ENCODE peak calls at places on chromosomes 5 and 9, in six cellular contexts. One of them, this sample, is unnamed.

GRCh38 chr9:128091144-128091543 is 23.1 kb downstream of the SLC25A25 start:
- DNase-seq in neuronal stem cell: no peak
- DNase-seq in effector memory CD4-positive, alpha-beta T cell: no peak
- DNase-seq in astrocyte: peak
- DNase-seq in small intestine: no peak
- DNase-seq in hepatocyte: peak
- DNase-seq in this sample: no peak

GRCh38 chr5:133509742-133510079 is 102.6 kb downstream of the FSTL4 start:
- DNase-seq in small intestine: no peak
- DNase-seq in effector memory CD4-positive, alpha-beta T cell: no peak
- DNase-seq in neuronal stem cell: no peak
- DNase-seq in astrocyte: no peak
- DNase-seq in hepatocyte: no peak
- DNase-seq in this sample: no peak

GRCh38 chr9:80231847-80232246 is 660.1 kb downstream of the TLE4 start:
- DNase-seq in small intestine: no peak
- DNase-seq in astrocyte: no peak
- DNase-seq in neuronal stem cell: no peak
- DNase-seq in effector memory CD4-positive, alpha-beta T cell: no peak
- DNase-seq in hepatocyte: no peak
- DNase-seq in this sample: no peak

GRCh38 chr5:148687427-148687826 is 33.1 kb upstream of the HTR4 start:
- DNase-seq in effector memory CD4-positive, alpha-beta T cell: no peak
- DNase-seq in small intestine: peak
- DNase-seq in astrocyte: no peak
- DNase-seq in neuronal stem cell: no peak
- DNase-seq in hepatocyte: peak
- DNase-seq in this sample: no peak

GRCh38 chr5:79975422-79975821 is 15.6 kb downstream of the MTX3 start:
- DNase-seq in astrocyte: peak
- DNase-seq in hepatocyte: no peak
- DNase-seq in neuronal stem cell: no peak
- DNase-seq in effector memory CD4-positive, alpha-beta T cell: no peak
- DNase-seq in small intestine: no peak
- DNase-seq in this sample: no peak

GRCh38 chr5:171628344-171628743 is 157.3 kb upstream of the SMIM23 start:
- DNase-seq in neuronal stem cell: no peak
- DNase-seq in effector memory CD4-positive, alpha-beta T cell: no peak
- DNase-seq in small intestine: no peak
- DNase-seq in astrocyte: no peak
- DNase-seq in hepatocyte: no peak
- DNase-seq in this sample: no peak

GRCh38 chr5:111127453-111128195 is 35.5 kb downstream of the WDR36 start:
- DNase-seq in effector memory CD4-positive, alpha-beta T cell: no peak
- DNase-seq in small intestine: no peak
- DNase-seq in astrocyte: no peak
- DNase-seq in hepatocyte: no peak
- DNase-seq in neuronal stem cell: no peak
- DNase-seq in this sample: no peak

GRCh38 chr5:107289030-107289714 is 381.6 kb downstream of the EFNA5 start:
- DNase-seq in astrocyte: no peak
- DNase-seq in small intestine: no peak
- DNase-seq in neuronal stem cell: no peak
- DNase-seq in hepatocyte: no peak
- DNase-seq in effector memory CD4-positive, alpha-beta T cell: no peak
- DNase-seq in this sample: no peak

GRCh38 chr9:119284587-119285337 is 84.5 kb downstream of the BRINP1 start:
- DNase-seq in effector memory CD4-positive, alpha-beta T cell: no peak
- DNase-seq in hepatocyte: no peak
- DNase-seq in neuronal stem cell: no peak
- DNase-seq in astrocyte: peak
- DNase-seq in small intestine: no peak
- DNase-seq in this sample: no peak

GRCh38 chr5:138160706-138161105 is 17.7 kb downstream of the BRD8 start:
- DNase-seq in effector memory CD4-positive, alpha-beta T cell: no peak
- DNase-seq in small intestine: no peak
- DNase-seq in neuronal stem cell: no peak
- DNase-seq in hepatocyte: no peak
- DNase-seq in astrocyte: no peak
- DNase-seq in this sample: no peak

GRCh38 chr9:127121628-127122175 is 733 bp downstream of the ANGPTL2 start:
- DNase-seq in effector memory CD4-positive, alpha-beta T cell: no peak
- DNase-seq in astrocyte: peak
- DNase-seq in neuronal stem cell: peak
- DNase-seq in small intestine: no peak
- DNase-seq in hepatocyte: peak
- DNase-seq in this sample: no peak

GRCh38 chr5:2138896-2139295 is 256.2 kb upstream of the IRX4 start:
- DNase-seq in astrocyte: no peak
- DNase-seq in hepatocyte: no peak
- DNase-seq in neuronal stem cell: no peak
- DNase-seq in effector memory CD4-positive, alpha-beta T cell: no peak
- DNase-seq in small intestine: no peak
- DNase-seq in this sample: no peak

GRCh38 chr9:37212435-37212834 is 92.1 kb downstream of the ZCCHC7 start:
- DNase-seq in neuronal stem cell: no peak
- DNase-seq in effector memory CD4-positive, alpha-beta T cell: no peak
- DNase-seq in hepatocyte: no peak
- DNase-seq in astrocyte: no peak
- DNase-seq in small intestine: no peak
- DNase-seq in this sample: no peak

GRCh38 chr5:126868961-126869451 is 92.1 kb downstream of the LMNB1 start:
- DNase-seq in astrocyte: peak
- DNase-seq in effector memory CD4-positive, alpha-beta T cell: no peak
- DNase-seq in hepatocyte: peak
- DNase-seq in neuronal stem cell: peak
- DNase-seq in small intestine: no peak
- DNase-seq in this sample: no peak

GRCh38 chr5:151126199-151126645 is 31.4 kb downstream of the ANXA6 start:
- DNase-seq in hepatocyte: peak
- DNase-seq in small intestine: peak
- DNase-seq in astrocyte: peak
- DNase-seq in effector memory CD4-positive, alpha-beta T cell: peak
- DNase-seq in neuronal stem cell: peak
- DNase-seq in this sample: peak

GRCh38 chr5:59786271-59786805 is 107.2 kb downstream of the PDE4D start:
- DNase-seq in hepatocyte: peak
- DNase-seq in effector memory CD4-positive, alpha-beta T cell: no peak
- DNase-seq in small intestine: no peak
- DNase-seq in astrocyte: peak
- DNase-seq in neuronal stem cell: no peak
- DNase-seq in this sample: no peak

GRCh38 chr5:61289241-61289640 is 42.8 kb upstream of the ZSWIM6 start:
- DNase-seq in small intestine: no peak
- DNase-seq in hepatocyte: no peak
- DNase-seq in astrocyte: no peak
- DNase-seq in effector memory CD4-positive, alpha-beta T cell: no peak
- DNase-seq in neuronal stem cell: peak
- DNase-seq in this sample: no peak

GRCh38 chr5:81303563-81303962 is 2.2 kb downstream of the ZCCHC9 start:
- DNase-seq in neuronal stem cell: no peak
- DNase-seq in hepatocyte: no peak
- DNase-seq in effector memory CD4-positive, alpha-beta T cell: no peak
- DNase-seq in small intestine: no peak
- DNase-seq in astrocyte: peak
- DNase-seq in this sample: no peak

GRCh38 chr5:23655674-23656073 is 148.3 kb downstream of the PRDM9 start:
- DNase-seq in hepatocyte: no peak
- DNase-seq in astrocyte: no peak
- DNase-seq in neuronal stem cell: no peak
- DNase-seq in small intestine: no peak
- DNase-seq in effector memory CD4-positive, alpha-beta T cell: no peak
- DNase-seq in this sample: no peak

GRCh38 chr9:95249986-95250385 is 67.5 kb downstream of the FANCC start:
- DNase-seq in astrocyte: no peak
- DNase-seq in effector memory CD4-positive, alpha-beta T cell: no peak
- DNase-seq in small intestine: no peak
- DNase-seq in neuronal stem cell: no peak
- DNase-seq in hepatocyte: no peak
- DNase-seq in this sample: no peak

GRCh38 chr5:31396611-31397295 is 135.1 kb downstream of the DROSHA start:
- DNase-seq in astrocyte: no peak
- DNase-seq in small intestine: no peak
- DNase-seq in effector memory CD4-positive, alpha-beta T cell: no peak
- DNase-seq in neuronal stem cell: no peak
- DNase-seq in hepatocyte: no peak
- DNase-seq in this sample: no peak

GRCh38 chr9:81559197-81559596 is 130.2 kb downstream of the TLE1 start:
- DNase-seq in effector memory CD4-positive, alpha-beta T cell: no peak
- DNase-seq in neuronal stem cell: no peak
- DNase-seq in astrocyte: no peak
- DNase-seq in small intestine: no peak
- DNase-seq in hepatocyte: no peak
- DNase-seq in this sample: no peak

GRCh38 chr9:96345551-96345950 is 38.0 kb downstream of the SLC35D2 start:
- DNase-seq in small intestine: no peak
- DNase-seq in effector memory CD4-positive, alpha-beta T cell: no peak
- DNase-seq in astrocyte: no peak
- DNase-seq in hepatocyte: no peak
- DNase-seq in neuronal stem cell: no peak
- DNase-seq in this sample: no peak

GRCh38 chr9:122033775-122034373 is 59.2 kb downstream of the TTLL11 start:
- DNase-seq in effector memory CD4-positive, alpha-beta T cell: no peak
- DNase-seq in astrocyte: no peak
- DNase-seq in neuronal stem cell: no peak
- DNase-seq in hepatocyte: no peak
- DNase-seq in small intestine: no peak
- DNase-seq in this sample: no peak

GRCh38 chr5:133407277-133407632 is 205.1 kb downstream of the FSTL4 start:
- DNase-seq in neuronal stem cell: no peak
- DNase-seq in hepatocyte: no peak
- DNase-seq in astrocyte: no peak
- DNase-seq in effector memory CD4-positive, alpha-beta T cell: no peak
- DNase-seq in small intestine: no peak
- DNase-seq in this sample: no peak

GRCh38 chr5:26700759-26701384 is 337.5 kb downstream of the CDH9 start:
- DNase-seq in effector memory CD4-positive, alpha-beta T cell: no peak
- DNase-seq in astrocyte: no peak
- DNase-seq in hepatocyte: peak
- DNase-seq in small intestine: no peak
- DNase-seq in neuronal stem cell: peak
- DNase-seq in this sample: no peak

GRCh38 chr5:157820593-157821252 is 38.2 kb downstream of the CLINT1 start:
- DNase-seq in neuronal stem cell: peak
- DNase-seq in hepatocyte: peak
- DNase-seq in astrocyte: peak
- DNase-seq in effector memory CD4-positive, alpha-beta T cell: no peak
- DNase-seq in small intestine: peak
- DNase-seq in this sample: no peak
- H3K27ac ChIP-seq in neuronal stem cell: no peak
- H3K27ac ChIP-seq in hepatocyte: no peak
- H3K27ac ChIP-seq in astrocyte: no peak
- H3K27ac ChIP-seq in effector memory CD4-positive, alpha-beta T cell: no peak
- H3K27ac ChIP-seq in small intestine: no peak
- H3K27ac ChIP-seq in this sample: peak

DNA sequence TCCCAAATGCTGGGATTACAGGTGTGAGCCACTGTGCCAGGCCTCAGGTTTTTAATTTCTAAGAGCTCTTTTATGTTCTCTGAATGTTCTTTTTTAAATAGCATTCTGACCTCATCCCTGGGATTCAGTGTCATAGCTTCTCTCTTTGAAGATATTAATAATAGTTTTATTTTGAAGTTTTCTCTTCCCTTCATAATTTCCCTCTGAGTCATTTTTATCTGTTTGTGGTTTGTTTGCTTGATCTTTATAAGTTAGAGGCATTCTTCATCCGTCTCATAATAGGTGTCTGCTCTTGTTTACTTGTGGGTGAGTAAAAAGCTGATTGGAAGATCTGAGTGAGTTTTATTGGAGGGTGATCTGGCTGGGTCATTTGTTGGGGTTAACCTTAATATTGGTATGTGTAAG is 12.5 kb upstream of the MAMDC2 start:
- DNase-seq in small intestine: no peak
- DNase-seq in hepatocyte: no peak
- DNase-seq in neuronal stem cell: no peak
- DNase-seq in effector memory CD4-positive, alpha-beta T cell: no peak
- DNase-seq in astrocyte: peak
- DNase-seq in this sample: no peak
- H3K27ac ChIP-seq in small intestine: no peak
- H3K27ac ChIP-seq in hepatocyte: peak
- H3K27ac ChIP-seq in neuronal stem cell: no peak
- H3K27ac ChIP-seq in effector memory CD4-positive, alpha-beta T cell: no peak
- H3K27ac ChIP-seq in astrocyte: peak
- H3K27ac ChIP-seq in this sample: no peak

DNA sequence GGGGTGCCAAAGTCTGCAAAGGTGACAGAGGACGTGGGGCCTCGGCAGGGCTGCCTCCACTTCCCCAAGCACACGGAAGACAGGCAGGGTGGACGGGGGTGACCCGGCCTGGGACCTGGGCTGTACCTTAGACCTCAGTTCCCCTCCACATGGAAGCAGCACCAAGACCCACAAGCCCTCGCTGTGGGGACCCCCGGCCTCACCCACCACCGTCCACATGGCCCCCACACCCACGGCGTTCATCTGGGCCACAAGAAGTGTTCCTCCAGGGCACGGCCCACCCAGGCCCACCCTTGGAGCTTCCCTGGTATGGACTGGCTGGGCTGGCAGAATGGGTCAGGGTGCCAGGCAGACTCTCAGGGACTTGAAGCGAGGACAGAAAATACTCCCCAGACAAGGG is 45.8 kb upstream of the NKD2 start:
- DNase-seq in effector memory CD4-positive, alpha-beta T cell: no peak
- DNase-seq in hepatocyte: no peak
- DNase-seq in astrocyte: no peak
- DNase-seq in neuronal stem cell: no peak
- DNase-seq in small intestine: no peak
- DNase-seq in this sample: no peak
- H3K27ac ChIP-seq in effector memory CD4-positive, alpha-beta T cell: no peak
- H3K27ac ChIP-seq in hepatocyte: peak
- H3K27ac ChIP-seq in astrocyte: no peak
- H3K27ac ChIP-seq in neuronal stem cell: no peak
- H3K27ac ChIP-seq in small intestine: peak
- H3K27ac ChIP-seq in this sample: no peak

GRCh38 chr9:125142560-125143376 is 560 bp downstream of the SCAI start:
- DNase-seq in hepatocyte: peak
- DNase-seq in small intestine: peak
- DNase-seq in effector memory CD4-positive, alpha-beta T cell: no peak
- DNase-seq in neuronal stem cell: no peak
- DNase-seq in astrocyte: no peak
- DNase-seq in this sample: no peak

GRCh38 chr9:125147401-125147951 is 4.1 kb upstream of the SCAI start:
- DNase-seq in effector memory CD4-positive, alpha-beta T cell: no peak
- DNase-seq in small intestine: no peak
- DNase-seq in hepatocyte: no peak
- DNase-seq in astrocyte: no peak
- DNase-seq in neuronal stem cell: no peak
- DNase-seq in this sample: no peak

GRCh38 chr9:125145425-125145824 is 2.1 kb upstream of the SCAI start:
- DNase-seq in small intestine: no peak
- DNase-seq in effector memory CD4-positive, alpha-beta T cell: no peak
- DNase-seq in hepatocyte: no peak
- DNase-seq in astrocyte: no peak
- DNase-seq in neuronal stem cell: no peak
- DNase-seq in this sample: no peak

GRCh38 chr9:125143377-125144090 is at the start of gene SCAI:
- DNase-seq in small intestine: peak
- DNase-seq in astrocyte: peak
- DNase-seq in effector memory CD4-positive, alpha-beta T cell: peak
- DNase-seq in hepatocyte: peak
- DNase-seq in neuronal stem cell: peak
- DNase-seq in this sample: peak

GRCh38 chr9:125146247-125146646 is 2.9 kb upstream of the SCAI start:
- DNase-seq in small intestine: no peak
- DNase-seq in neuronal stem cell: no peak
- DNase-seq in hepatocyte: peak
- DNase-seq in effector memory CD4-positive, alpha-beta T cell: no peak
- DNase-seq in astrocyte: peak
- DNase-seq in this sample: no peak
- H3K27ac ChIP-seq in small intestine: no peak
- H3K27ac ChIP-seq in neuronal stem cell: no peak
- H3K27ac ChIP-seq in hepatocyte: peak
- H3K27ac ChIP-seq in effector memory CD4-positive, alpha-beta T cell: no peak
- H3K27ac ChIP-seq in astrocyte: no peak
- H3K27ac ChIP-seq in this sample: no peak

This sample was measured in gastrocnemius medialis.